ENCODE peak calls at places on chromosomes 6 and 20, in eight cellular contexts. D is epithelial cell of esophagus, S is heart right ventricle, V is fibroblast of pulmonary artery, G is HFF-Myc, A is WERI-Rb-1, L is sigmoid colon, E is vagina. W is an unnamed sample.

GRCh38 chr6:1796706-1797529 is 187.2 kb downstream of the FOXC1 start:
- DNase-seq in D (no peak), S (no peak), V (no peak), G (no peak), A (peak), L (no peak), E (no peak), W (no peak)

GRCh38 chr6:5344038-5344437 is 82.7 kb downstream of the FARS2 start:
- DNase-seq in D (no peak), S (no peak), V (no peak), G (no peak), A (no peak), L (no peak), E (no peak), W (no peak)

GRCh38 chr6:111406200-111406711 is 76.8 kb downstream of the REV3L start:
- DNase-seq in D (peak), S (no peak), V (no peak), G (no peak), A (no peak), L (no peak), E (no peak), W (peak)

GRCh38 chr20:63087872-63088680 is 81.3 kb upstream of the BHLHE23 start:
- DNase-seq in D (no peak), S (peak), V (no peak), G (no peak), A (peak), L (peak), E (no peak), W (peak)

GRCh38 chr20:5127204-5127858 is 523 bp downstream of the CDS2 start:
- DNase-seq in D (peak), S (peak), V (peak), G (no peak), A (peak), L (peak), E (no peak), W (peak)

GRCh38 chr6:159577564-159577963 is 115.5 kb downstream of the SOD2 start:
- DNase-seq in D (peak), S (no peak), V (no peak), G (no peak), A (no peak), L (no peak), E (no peak), W (no peak)

GRCh38 chr6:22883061-22883717 is 313.8 kb downstream of the HDGFL1 start:
- DNase-seq in D (no peak), S (no peak), V (no peak), G (no peak), A (no peak), L (no peak), E (no peak), W (no peak)

GRCh38 chr20:34129518-34130162 is 17.6 kb upstream of the EIF2S2 start:
- DNase-seq in D (peak), S (peak), V (peak), G (peak), A (peak), L (peak), E (no peak), W (no peak)

GRCh38 chr6:104784884-104785283 is 74.8 kb downstream of the HACE1 start:
- DNase-seq in D (peak), S (no peak), V (peak), G (peak), A (no peak), L (no peak), E (no peak), W (no peak)

GRCh38 chr6:13923527-13924145 is 1.1 kb upstream of the RNF182 start:
- DNase-seq in D (no peak), S (no peak), V (peak), G (no peak), A (no peak), L (no peak), E (no peak), W (no peak)

GRCh38 chr6:154969796-154970195 is 25.3 kb upstream of the TIAM2 start:
- DNase-seq in D (peak), S (no peak), V (peak), G (no peak), A (no peak), L (no peak), E (no peak), W (no peak)

GRCh38 chr6:49551866-49552129 is 1.3 kb downstream of the C6orf141 start:
- DNase-seq in D (no peak), S (no peak), V (no peak), G (no peak), A (no peak), L (no peak), E (no peak), W (no peak)

GRCh38 chr6:158869010-158869603 is 49.9 kb upstream of the EZR start:
- DNase-seq in D (no peak), S (no peak), V (no peak), G (no peak), A (no peak), L (no peak), E (no peak), W (no peak)

GRCh38 chr20:21609221-21609620 is 95.4 kb upstream of the NKX2-2 start:
- DNase-seq in D (peak), S (no peak), V (no peak), G (no peak), A (no peak), L (no peak), E (no peak), W (no peak)

GRCh38 chr20:21615617-21616080 is 89.8 kb upstream of the PAX1 start:
- DNase-seq in D (peak), S (peak), V (peak), G (no peak), A (peak), L (no peak), E (no peak), W (no peak)

GRCh38 chr20:21608777-21609176 is 94.9 kb upstream of the NKX2-2 start:
- DNase-seq in D (no peak), S (no peak), V (no peak), G (no peak), A (no peak), L (no peak), E (no peak), W (no peak)

GRCh38 chr20:21609981-21610380 is 95.5 kb upstream of the PAX1 start:
- DNase-seq in D (no peak), S (no peak), V (no peak), G (no peak), A (no peak), L (no peak), E (no peak), W (no peak)

DNA sequence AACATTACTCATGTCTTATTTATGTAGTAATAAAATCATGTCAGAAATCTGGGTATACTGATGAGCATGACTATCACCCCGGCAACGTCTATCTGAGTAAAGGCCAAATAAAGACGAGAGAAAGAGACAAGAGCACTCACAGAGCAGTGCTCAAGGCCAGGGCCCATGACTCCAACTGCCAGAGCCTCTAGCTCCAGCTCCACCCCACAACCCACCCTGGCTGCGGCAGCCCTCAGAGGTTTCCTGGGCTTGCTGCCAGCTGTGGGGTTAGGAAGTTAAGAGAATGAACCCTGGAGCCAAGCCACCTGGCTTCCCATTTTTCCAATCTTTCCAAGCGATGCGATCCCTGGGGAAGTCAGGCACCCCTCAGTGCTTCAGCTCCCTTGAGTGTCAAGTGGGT is 92.0 kb upstream of the PAX1 start:
- DNase-seq in D (no peak), S (no peak), V (no peak), G (no peak), A (no peak), L (no peak), E (no peak), W (no peak)
- TF ChIP-seq CTCF in D (no peak), S (no peak), V (no peak), G (no peak), A (no peak), L (no peak), E (no peak), W (no peak)

GRCh38 chr20:54874718-54875117 is 399.3 kb downstream of the DOK5 start:
- DNase-seq in D (no peak), S (no peak), V (no peak), G (no peak), A (no peak), L (no peak), E (no peak), W (no peak)

GRCh38 chr20:54875307-54875706 is 399.9 kb downstream of the DOK5 start:
- DNase-seq in D (no peak), S (no peak), V (no peak), G (no peak), A (no peak), L (no peak), E (no peak), W (no peak)

GRCh38 chr20:54879393-54879792 is 404.0 kb downstream of the DOK5 start:
- DNase-seq in D (no peak), S (no peak), V (no peak), G (no peak), A (no peak), L (no peak), E (no peak), W (no peak)
- TF ChIP-seq CTCF in D (no peak), S (no peak), V (no peak), G (no peak), A (no peak), L (no peak), E (no peak), W (no peak)

GRCh38 chr6:50608421-50608820 is 104.9 kb upstream of the TFAP2D start:
- DNase-seq in D (peak), S (no peak), V (no peak), G (no peak), A (no peak), L (no peak), E (no peak), W (no peak)

DNA sequence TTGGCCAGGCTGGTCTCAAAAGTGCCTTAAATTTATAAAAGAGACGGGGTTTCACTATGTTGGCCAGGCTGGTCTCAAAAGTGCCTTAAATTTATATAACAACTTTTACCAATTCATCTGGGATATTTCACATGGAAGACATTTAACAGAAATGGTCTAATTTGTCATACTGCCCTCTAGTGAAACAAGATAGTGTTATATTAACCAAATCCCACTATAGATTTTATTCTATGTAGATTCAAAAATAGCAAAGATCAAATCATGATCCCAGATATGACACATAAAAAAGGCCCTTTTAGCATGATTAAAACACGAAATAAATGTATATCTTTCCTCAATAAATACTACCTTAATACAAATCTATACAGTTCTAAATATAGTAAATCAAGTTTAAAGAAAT is 102.8 kb upstream of the TFAP2D start:
- DNase-seq in D (peak), S (no peak), V (no peak), G (no peak), A (no peak), L (no peak), E (no peak), W (no peak)
- TF ChIP-seq CTCF in D (no peak), S (no peak), V (no peak), G (no peak), A (no peak), L (no peak), E (no peak), W (no peak)

GRCh38 chr6:139877828-139878405 is 503.5 kb upstream of the CITED2 start:
- DNase-seq in D (no peak), S (no peak), V (no peak), G (no peak), A (no peak), L (no peak), E (no peak), W (peak)
- TF ChIP-seq CTCF in D (no peak), S (no peak), V (no peak), G (no peak), A (peak), L (no peak), E (no peak), W (no peak)

DNA sequence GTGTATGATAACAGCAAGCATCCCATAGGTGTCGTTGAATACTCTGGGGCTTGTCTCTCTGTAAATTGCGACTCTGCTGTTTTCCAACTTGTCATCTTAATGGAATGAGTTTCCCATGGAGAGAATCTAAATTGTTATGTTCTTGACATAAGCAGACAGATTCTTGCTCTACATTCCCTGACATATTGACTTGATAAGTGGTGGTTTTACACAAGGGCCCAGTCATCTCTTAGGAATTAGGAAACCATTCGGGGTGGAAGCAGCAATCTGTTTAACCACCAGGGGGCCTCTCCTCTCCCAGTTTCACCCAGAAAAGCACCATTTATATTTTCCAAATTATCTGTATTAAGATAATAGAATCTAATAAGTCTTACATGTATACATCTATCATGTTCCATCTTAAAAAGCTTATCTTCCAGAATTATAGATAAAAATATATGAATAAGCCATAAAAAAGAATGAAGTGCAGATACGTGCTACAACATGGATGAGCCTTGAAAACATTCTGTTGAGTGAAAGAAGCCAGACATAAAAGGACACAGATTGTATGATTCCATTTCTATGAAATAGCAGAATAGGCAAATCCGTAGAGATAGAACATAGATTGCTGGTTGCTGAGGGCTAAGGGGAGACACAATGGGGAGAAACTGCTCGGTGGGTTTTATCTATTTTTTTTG is 23.1 kb upstream of the MROH8 start:
- DNase-seq in D (peak), S (no peak), V (peak), G (peak), A (peak), L (no peak), E (no peak), W (no peak)
- TF ChIP-seq CTCF in D (peak), S (peak), V (peak), G (peak), A (peak), L (peak), E (peak), W (peak)

DNA sequence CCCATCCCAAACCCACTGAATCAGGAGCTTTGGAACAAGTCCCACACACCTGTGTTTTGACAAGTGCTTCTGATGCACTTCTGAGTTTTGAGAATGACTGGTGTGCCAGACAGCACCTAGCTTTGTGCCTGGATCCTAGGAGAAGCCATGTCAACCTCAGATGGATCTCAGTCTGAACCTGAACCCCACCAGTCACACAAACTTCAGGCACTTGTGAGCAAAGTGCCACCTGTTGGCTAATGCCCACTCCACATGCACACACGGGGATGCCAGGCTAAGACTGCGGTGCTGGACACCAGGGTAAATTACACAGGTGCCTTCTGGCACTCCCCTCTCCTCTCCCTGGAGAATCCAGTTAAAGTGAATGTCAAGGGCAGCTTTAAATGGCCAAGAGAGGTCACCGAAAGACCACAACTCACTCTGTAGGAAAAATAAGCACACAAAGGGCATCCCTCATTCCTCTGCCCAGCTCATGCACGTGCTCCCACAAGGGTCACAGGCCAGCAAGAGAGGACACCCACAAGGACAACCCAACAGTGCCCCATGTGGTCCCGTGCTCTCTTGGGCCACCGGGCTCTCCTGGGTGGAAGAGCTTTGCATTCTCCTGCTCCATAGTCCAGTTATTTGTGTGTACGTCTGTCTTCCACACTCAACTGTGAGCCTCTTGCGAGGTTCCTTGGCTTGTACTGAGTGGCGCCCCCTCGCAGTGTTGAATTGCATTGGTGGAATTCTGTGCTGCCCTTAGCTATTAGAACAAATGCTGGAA is 45.6 kb downstream of the TAF8 start:
- DNase-seq in D (no peak), S (no peak), V (no peak), G (no peak), A (peak), L (no peak), E (no peak), W (no peak)
- TF ChIP-seq CTCF in D (peak), S (no peak), V (no peak), G (no peak), A (peak), L (no peak), E (no peak), W (no peak)